ENCODE peak calls at places on chromosomes 16 and 17, in eight cellular contexts. One of them, this sample, is unnamed. For H3K4me1, the result is how much of the 10 kb centered on the place peaks cover.

GRCh38 chr17:65143899-65144590 is 6.9 kb downstream of the RGS9 start:
- DNase-seq in GM23248: no peak
- DNase-seq in CD8-positive, alpha-beta memory T cell: no peak
- DNase-seq in A673: peak
- DNase-seq in transverse colon: no peak
- DNase-seq in CD4-positive, alpha-beta memory T cell: no peak
- DNase-seq in tibial nerve: no peak
- DNase-seq in adipocyte: no peak
- DNase-seq in this sample: no peak

GRCh38 chr16:53866520-53866919 is 162.6 kb downstream of the FTO start:
- DNase-seq in transverse colon: no peak
- DNase-seq in CD4-positive, alpha-beta memory T cell: no peak
- DNase-seq in A673: no peak
- DNase-seq in adipocyte: no peak
- DNase-seq in tibial nerve: no peak
- DNase-seq in GM23248: no peak
- DNase-seq in CD8-positive, alpha-beta memory T cell: no peak
- DNase-seq in this sample: no peak

GRCh38 chr17:36949461-36949927 is 740 bp downstream of the AATF start:
- DNase-seq in CD4-positive, alpha-beta memory T cell: no peak
- DNase-seq in adipocyte: no peak
- DNase-seq in tibial nerve: no peak
- DNase-seq in CD8-positive, alpha-beta memory T cell: no peak
- DNase-seq in A673: no peak
- DNase-seq in GM23248: no peak
- DNase-seq in transverse colon: no peak
- DNase-seq in this sample: no peak

GRCh38 chr16:84654998-84655397 is 6.7 kb downstream of the KLHL36 start:
- DNase-seq in tibial nerve: no peak
- DNase-seq in GM23248: no peak
- DNase-seq in transverse colon: no peak
- DNase-seq in CD8-positive, alpha-beta memory T cell: no peak
- DNase-seq in A673: no peak
- DNase-seq in adipocyte: no peak
- DNase-seq in CD4-positive, alpha-beta memory T cell: no peak
- DNase-seq in this sample: no peak

GRCh38 chr17:252456-252855 is 71.0 kb upstream of the DOC2B start:
- DNase-seq in transverse colon: no peak
- DNase-seq in CD8-positive, alpha-beta memory T cell: no peak
- DNase-seq in GM23248: no peak
- DNase-seq in tibial nerve: no peak
- DNase-seq in CD4-positive, alpha-beta memory T cell: no peak
- DNase-seq in adipocyte: no peak
- DNase-seq in A673: no peak
- DNase-seq in this sample: no peak

GRCh38 chr16:11085025-11085485 is 140.7 kb downstream of the CLEC16A start:
- DNase-seq in CD4-positive, alpha-beta memory T cell: no peak
- DNase-seq in GM23248: no peak
- DNase-seq in A673: no peak
- DNase-seq in transverse colon: no peak
- DNase-seq in tibial nerve: no peak
- DNase-seq in CD8-positive, alpha-beta memory T cell: no peak
- DNase-seq in adipocyte: no peak
- DNase-seq in this sample: peak

GRCh38 chr17:518047-518735 is 165.6 kb upstream of the RPH3AL start:
- DNase-seq in CD8-positive, alpha-beta memory T cell: no peak
- DNase-seq in adipocyte: no peak
- DNase-seq in CD4-positive, alpha-beta memory T cell: no peak
- DNase-seq in GM23248: no peak
- DNase-seq in tibial nerve: no peak
- DNase-seq in transverse colon: no peak
- DNase-seq in A673: no peak
- DNase-seq in this sample: no peak

GRCh38 chr17:29732613-29733012 is 109.9 kb upstream of the CORO6 start:
- DNase-seq in CD4-positive, alpha-beta memory T cell: no peak
- DNase-seq in CD8-positive, alpha-beta memory T cell: no peak
- DNase-seq in adipocyte: peak
- DNase-seq in tibial nerve: no peak
- DNase-seq in GM23248: no peak
- DNase-seq in transverse colon: no peak
- DNase-seq in A673: no peak
- DNase-seq in this sample: no peak

GRCh38 chr17:79840204-79840988 is 1.2 kb upstream of the CBX4 start:
- DNase-seq in CD4-positive, alpha-beta memory T cell: peak
- DNase-seq in A673: peak
- DNase-seq in CD8-positive, alpha-beta memory T cell: no peak
- DNase-seq in transverse colon: peak
- DNase-seq in GM23248: peak
- DNase-seq in adipocyte: peak
- DNase-seq in tibial nerve: peak
- DNase-seq in this sample: peak

GRCh38 chr17:78774456-78774855 is 7.6 kb downstream of the CYTH1 start:
- DNase-seq in GM23248: peak
- DNase-seq in tibial nerve: no peak
- DNase-seq in transverse colon: no peak
- DNase-seq in adipocyte: no peak
- DNase-seq in CD8-positive, alpha-beta memory T cell: no peak
- DNase-seq in A673: no peak
- DNase-seq in CD4-positive, alpha-beta memory T cell: no peak
- DNase-seq in this sample: no peak

GRCh38 chr17:7460850-7461660 is 16.2 kb downstream of the CHRNB1 start:
- DNase-seq in CD8-positive, alpha-beta memory T cell: no peak
- DNase-seq in transverse colon: no peak
- DNase-seq in A673: no peak
- DNase-seq in tibial nerve: no peak
- DNase-seq in CD4-positive, alpha-beta memory T cell: no peak
- DNase-seq in GM23248: no peak
- DNase-seq in adipocyte: no peak
- DNase-seq in this sample: peak

GRCh38 chr16:84260766-84261165 is 21.0 kb upstream of the KCNG4 start:
- DNase-seq in transverse colon: no peak
- DNase-seq in adipocyte: no peak
- DNase-seq in CD4-positive, alpha-beta memory T cell: no peak
- DNase-seq in GM23248: no peak
- DNase-seq in CD8-positive, alpha-beta memory T cell: no peak
- DNase-seq in tibial nerve: no peak
- DNase-seq in A673: no peak
- DNase-seq in this sample: no peak

GRCh38 chr16:3988824-3989223 is 108.3 kb upstream of the CREBBP start:
- DNase-seq in transverse colon: no peak
- DNase-seq in CD4-positive, alpha-beta memory T cell: no peak
- DNase-seq in GM23248: no peak
- DNase-seq in CD8-positive, alpha-beta memory T cell: no peak
- DNase-seq in tibial nerve: no peak
- DNase-seq in adipocyte: no peak
- DNase-seq in A673: no peak
- DNase-seq in this sample: no peak

GRCh38 chr16:9311303-9311954 is 220.0 kb downstream of the HAPSTR1 start:
- DNase-seq in GM23248: peak
- DNase-seq in transverse colon: peak
- DNase-seq in A673: peak
- DNase-seq in adipocyte: no peak
- DNase-seq in tibial nerve: no peak
- DNase-seq in CD8-positive, alpha-beta memory T cell: no peak
- DNase-seq in CD4-positive, alpha-beta memory T cell: no peak
- DNase-seq in this sample: peak

GRCh38 chr16:51429041-51429440 is 278.0 kb upstream of the SALL1 start:
- DNase-seq in tibial nerve: no peak
- DNase-seq in adipocyte: no peak
- DNase-seq in transverse colon: no peak
- DNase-seq in CD4-positive, alpha-beta memory T cell: no peak
- DNase-seq in CD8-positive, alpha-beta memory T cell: no peak
- DNase-seq in A673: no peak
- DNase-seq in GM23248: no peak
- DNase-seq in this sample: no peak

GRCh38 chr17:27207073-27207511 is 86.8 kb upstream of the WSB1 start:
- DNase-seq in tibial nerve: no peak
- DNase-seq in GM23248: peak
- DNase-seq in transverse colon: no peak
- DNase-seq in CD4-positive, alpha-beta memory T cell: no peak
- DNase-seq in A673: peak
- DNase-seq in CD8-positive, alpha-beta memory T cell: no peak
- DNase-seq in adipocyte: peak
- DNase-seq in this sample: no peak

GRCh38 chr16:4113358-4114256 is 2.6 kb downstream of the ADCY9 start:
- DNase-seq in CD4-positive, alpha-beta memory T cell: no peak
- DNase-seq in CD8-positive, alpha-beta memory T cell: no peak
- DNase-seq in A673: no peak
- DNase-seq in transverse colon: no peak
- DNase-seq in GM23248: peak
- DNase-seq in tibial nerve: no peak
- DNase-seq in adipocyte: no peak
- DNase-seq in this sample: no peak

GRCh38 chr17:76107507-76107906 is 3.9 kb upstream of the EXOC7 start:
- DNase-seq in CD4-positive, alpha-beta memory T cell: no peak
- DNase-seq in adipocyte: peak
- DNase-seq in CD8-positive, alpha-beta memory T cell: no peak
- DNase-seq in tibial nerve: no peak
- DNase-seq in A673: peak
- DNase-seq in GM23248: peak
- DNase-seq in transverse colon: no peak
- DNase-seq in this sample: no peak

GRCh38 chr17:76103274-76104139 is at the start of gene EXOC7:
- DNase-seq in CD4-positive, alpha-beta memory T cell: peak
- DNase-seq in CD8-positive, alpha-beta memory T cell: peak
- DNase-seq in GM23248: peak
- DNase-seq in transverse colon: peak
- DNase-seq in adipocyte: peak
- DNase-seq in A673: peak
- DNase-seq in tibial nerve: peak
- DNase-seq in this sample: peak

GRCh38 chr17:76104140-76104895 is 731 bp upstream of the EXOC7 start:
- DNase-seq in CD8-positive, alpha-beta memory T cell: no peak
- DNase-seq in A673: no peak
- DNase-seq in tibial nerve: no peak
- DNase-seq in adipocyte: no peak
- DNase-seq in GM23248: no peak
- DNase-seq in CD4-positive, alpha-beta memory T cell: no peak
- DNase-seq in transverse colon: no peak
- DNase-seq in this sample: peak

GRCh38 chr17:76102944-76103273 is 678 bp downstream of the EXOC7 start:
- DNase-seq in adipocyte: no peak
- DNase-seq in CD8-positive, alpha-beta memory T cell: no peak
- DNase-seq in tibial nerve: no peak
- DNase-seq in GM23248: peak
- DNase-seq in transverse colon: no peak
- DNase-seq in CD4-positive, alpha-beta memory T cell: no peak
- DNase-seq in A673: no peak
- DNase-seq in this sample: no peak

GRCh38 chr17:76104896-76105231 is 1.3 kb upstream of the EXOC7 start:
- DNase-seq in tibial nerve: no peak
- DNase-seq in CD4-positive, alpha-beta memory T cell: no peak
- DNase-seq in A673: no peak
- DNase-seq in CD8-positive, alpha-beta memory T cell: no peak
- DNase-seq in adipocyte: no peak
- DNase-seq in GM23248: no peak
- DNase-seq in transverse colon: no peak
- DNase-seq in this sample: peak
- H3K4me3 ChIP-seq in tibial nerve: no peak
- H3K4me3 ChIP-seq in CD4-positive, alpha-beta memory T cell: no peak
- H3K4me3 ChIP-seq in A673: no peak
- H3K4me3 ChIP-seq in CD8-positive, alpha-beta memory T cell: no peak
- H3K4me3 ChIP-seq in adipocyte: no peak
- H3K4me3 ChIP-seq in GM23248: no peak
- H3K4me3 ChIP-seq in transverse colon: no peak
- H3K4me3 ChIP-seq in this sample: no peak

DNA sequence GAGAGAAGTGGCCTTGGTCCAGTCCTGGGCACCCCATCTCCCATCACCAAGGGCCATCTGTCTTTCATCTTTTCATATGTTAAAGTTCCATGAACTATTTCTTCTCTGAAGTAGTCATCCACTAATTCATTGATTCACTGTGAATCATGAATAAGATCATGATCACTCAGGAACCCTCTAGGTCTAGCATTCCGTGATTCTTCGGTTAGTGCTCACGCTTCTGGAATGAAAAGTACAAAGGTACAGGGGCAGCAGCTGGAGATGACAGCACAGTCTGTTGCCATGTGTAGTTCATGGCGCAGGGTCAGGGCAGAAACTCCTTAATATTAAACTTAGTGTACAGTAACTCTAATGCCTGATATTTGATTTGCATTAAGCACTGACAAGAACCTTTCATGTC is 127.1 kb downstream of the CDH13 start:
- DNase-seq in adipocyte: no peak
- DNase-seq in tibial nerve: no peak
- DNase-seq in transverse colon: no peak
- DNase-seq in GM23248: peak
- DNase-seq in CD8-positive, alpha-beta memory T cell: no peak
- DNase-seq in CD4-positive, alpha-beta memory T cell: no peak
- DNase-seq in A673: no peak
- DNase-seq in this sample: no peak
- H3K4me1 ChIP-seq in adipocyte: under half
- H3K4me1 ChIP-seq in tibial nerve: under half
- H3K4me1 ChIP-seq in transverse colon: under half
- H3K4me1 ChIP-seq in GM23248: under half
- H3K4me1 ChIP-seq in CD8-positive, alpha-beta memory T cell: under half
- H3K4me1 ChIP-seq in CD4-positive, alpha-beta memory T cell: under half
- H3K4me1 ChIP-seq in A673: under half
- H3K4me1 ChIP-seq in this sample: under half

GRCh38 chr17:66834919-66835454 is at the start of gene CACNG5:
- DNase-seq in tibial nerve: no peak
- DNase-seq in CD4-positive, alpha-beta memory T cell: no peak
- DNase-seq in transverse colon: no peak
- DNase-seq in CD8-positive, alpha-beta memory T cell: no peak
- DNase-seq in GM23248: no peak
- DNase-seq in adipocyte: no peak
- DNase-seq in A673: peak
- DNase-seq in this sample: peak
- H3K4me3 ChIP-seq in tibial nerve: no peak
- H3K4me3 ChIP-seq in CD4-positive, alpha-beta memory T cell: no peak
- H3K4me3 ChIP-seq in transverse colon: no peak
- H3K4me3 ChIP-seq in CD8-positive, alpha-beta memory T cell: no peak
- H3K4me3 ChIP-seq in GM23248: no peak
- H3K4me3 ChIP-seq in adipocyte: no peak
- H3K4me3 ChIP-seq in A673: peak
- H3K4me3 ChIP-seq in this sample: peak

DNA sequence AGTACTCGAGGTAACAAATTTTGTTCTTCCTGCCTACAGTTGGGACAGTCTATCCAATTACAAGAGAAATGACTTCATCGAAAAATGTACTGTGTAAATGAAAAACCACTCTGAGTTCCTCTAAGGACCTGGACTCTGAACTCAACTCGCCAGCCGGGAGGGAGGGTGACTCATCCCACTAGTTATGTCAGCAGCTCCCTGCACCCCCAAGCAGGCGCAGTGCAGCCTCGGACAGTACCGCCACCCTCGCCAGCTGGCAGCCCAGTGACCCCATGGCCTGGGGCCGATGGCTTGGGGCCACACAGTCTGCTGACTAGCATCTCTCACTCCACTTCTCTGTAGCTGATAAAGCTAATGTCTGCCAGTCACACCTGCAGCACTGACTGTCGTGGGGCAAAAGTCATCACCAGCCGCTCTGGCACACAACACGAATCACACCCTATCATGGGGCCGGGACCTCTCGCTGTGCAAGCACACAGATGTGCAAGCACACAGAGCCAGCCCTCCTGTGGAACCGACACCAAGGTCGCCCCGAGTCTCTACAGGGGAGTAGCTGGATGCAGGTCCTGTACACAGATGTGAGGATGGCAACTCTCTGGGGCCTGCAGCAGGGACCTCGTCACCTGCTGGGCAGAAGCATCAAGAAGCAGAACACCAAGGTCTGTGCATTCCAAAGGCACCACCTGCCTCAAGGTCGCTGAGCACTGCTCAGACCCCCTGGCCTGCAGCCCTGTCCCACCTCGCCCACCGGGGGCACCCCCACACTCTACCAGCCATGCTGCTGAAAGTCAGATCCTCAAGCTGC is 5.7 kb downstream of the CSNK1D start:
- DNase-seq in tibial nerve: peak
- DNase-seq in A673: no peak
- DNase-seq in GM23248: peak
- DNase-seq in adipocyte: peak
- DNase-seq in transverse colon: peak
- DNase-seq in CD4-positive, alpha-beta memory T cell: no peak
- DNase-seq in CD8-positive, alpha-beta memory T cell: no peak
- DNase-seq in this sample: no peak
- H3K4me1 ChIP-seq in tibial nerve: under half
- H3K4me1 ChIP-seq in A673: under half
- H3K4me1 ChIP-seq in GM23248: under half
- H3K4me1 ChIP-seq in adipocyte: under half
- H3K4me1 ChIP-seq in transverse colon: under half
- H3K4me1 ChIP-seq in CD4-positive, alpha-beta memory T cell: half or more
- H3K4me1 ChIP-seq in CD8-positive, alpha-beta memory T cell: half or more
- H3K4me1 ChIP-seq in this sample: under half